ENCODE peak calls at places on chromosomes 7 and 10, in ten cellular contexts. M is naive thymus-derived CD4-positive, alpha-beta T cell; E is foreskin keratinocyte; H is fibroblast of lung; D is Panc1; A is IMR-90; I is stomach; P is thoracic aorta; L is mesendoderm; K is adrenal gland. X is an unnamed sample. For H3K4me1, the result is how much of the 10 kb centered on the place peaks cover.

GRCh38 chr7:98165827-98166667 is 45.2 kb upstream of the BHLHA15 start:
- DNase-seq in I (peak), P (no peak), M (peak), H (peak), E (no peak), L (peak), K (peak), A (peak), D (no peak), X (peak)

GRCh38 chr10:128792426-128793140 is 666.4 kb upstream of the MKI67 start:
- DNase-seq in D (no peak), P (no peak), K (no peak), I (no peak), A (no peak), M (no peak), E (no peak), L (no peak), H (no peak), X (no peak)

GRCh38 chr10:102279104-102279503 is 33.8 kb downstream of the GBF1 start:
- DNase-seq in P (no peak), A (no peak), I (no peak), H (no peak), L (no peak), K (no peak), E (no peak), D (no peak), M (no peak), X (no peak)

GRCh38 chr7:28041508-28042314 is 138.9 kb downstream of the JAZF1 start:
- DNase-seq in D (no peak), E (peak), P (no peak), L (no peak), K (no peak), I (no peak), A (peak), M (no peak), H (peak), X (no peak)

GRCh38 chr7:55441668-55442305 is 76.7 kb downstream of the LANCL2 start:
- DNase-seq in E (no peak), M (no peak), A (peak), P (no peak), H (peak), I (no peak), L (no peak), D (no peak), K (no peak), X (no peak)

GRCh38 chr10:97633921-97634320 is 621 bp upstream of the MORN4 start:
- DNase-seq in D (no peak), H (no peak), P (no peak), M (no peak), K (no peak), L (peak), E (no peak), A (no peak), I (no peak), X (peak)

GRCh38 chr10:21317902-21318301 is 207.6 kb downstream of the SKIDA1 start:
- DNase-seq in D (no peak), A (peak), M (no peak), E (no peak), I (no peak), K (no peak), H (peak), P (no peak), L (no peak), X (no peak)

GRCh38 chr10:90960355-90960814 is 39.5 kb upstream of the ANKRD1 start:
- DNase-seq in I (no peak), H (peak), M (no peak), L (peak), D (no peak), P (no peak), E (peak), K (peak), A (peak), X (no peak)

GRCh38 chr10:64468219-64468618 is 947.0 kb downstream of the REEP3 start:
- DNase-seq in H (no peak), L (no peak), P (no peak), I (no peak), A (no peak), K (no peak), D (no peak), E (no peak), M (no peak), X (no peak)

GRCh38 chr10:93837783-93838677 is 55.7 kb upstream of the SLC35G1 start:
- DNase-seq in P (no peak), H (no peak), M (no peak), I (no peak), E (no peak), D (no peak), K (peak), A (no peak), L (no peak), X (no peak)

GRCh38 chr7:151400626-151401315 is 9.1 kb downstream of the WDR86 start:
- DNase-seq in E (peak), D (no peak), L (peak), P (no peak), K (no peak), M (no peak), H (no peak), A (no peak), I (no peak), X (peak)

GRCh38 chr10:122306282-122306681 is 35.2 kb downstream of the BTBD16 start:
- DNase-seq in E (no peak), P (no peak), A (no peak), D (no peak), K (no peak), I (no peak), M (no peak), H (no peak), L (no peak), X (no peak)

GRCh38 chr10:118017850-118018249 is 28.9 kb downstream of the RAB11FIP2 start:
- DNase-seq in A (no peak), L (peak), E (no peak), H (no peak), D (no peak), K (no peak), M (no peak), P (no peak), I (no peak), X (no peak)

GRCh38 chr7:1829111-1829510 is 159.0 kb downstream of the ELFN1 start:
- DNase-seq in D (no peak), A (no peak), P (no peak), K (no peak), E (no peak), I (no peak), H (no peak), L (no peak), M (no peak), X (peak)

GRCh38 chr10:78408671-78409472 is 375.2 kb downstream of the RPS24 start:
- DNase-seq in P (peak), A (peak), E (no peak), H (peak), M (no peak), L (peak), D (no peak), I (peak), K (peak), X (no peak)

GRCh38 chr7:22110227-22110839 is 164.6 kb upstream of the CDCA7L start:
- DNase-seq in H (peak), L (peak), D (peak), P (no peak), E (peak), M (peak), I (peak), K (peak), A (peak), X (peak)

GRCh38 chr7:157140118-157140905 is 1.6 kb downstream of the UBE3C start:
- DNase-seq in H (no peak), A (no peak), I (no peak), L (no peak), E (no peak), P (no peak), K (no peak), D (no peak), M (peak), X (no peak)

GRCh38 chr7:75691793-75692543 is 46.8 kb downstream of the HIP1 start:
- DNase-seq in E (no peak), P (no peak), H (no peak), K (no peak), I (no peak), D (no peak), M (no peak), A (no peak), L (no peak), X (no peak)

GRCh38 chr7:127396184-127396583 is 3.7 kb upstream of the ZNF800 start:
- DNase-seq in P (no peak), L (peak), H (peak), K (peak), I (no peak), E (no peak), D (no peak), A (no peak), M (no peak), X (no peak)

GRCh38 chr10:31100662-31101061 is 69.0 kb upstream of the ZNF438 start:
- DNase-seq in K (no peak), L (no peak), M (no peak), H (no peak), A (no peak), P (no peak), I (no peak), E (no peak), D (no peak), X (no peak)
- H3K4me1 ChIP-seq in K (under half), L (under half), M (under half), H (under half), A (under half), P (under half), I (under half), E (under half), D (under half), X (under half)

GRCh38 chr7:137328389-137329120 is 15.0 kb downstream of the PTN start:
- DNase-seq in A (peak), E (no peak), L (no peak), H (peak), K (no peak), P (no peak), D (no peak), M (no peak), I (no peak), X (no peak)
- H3K27ac ChIP-seq in A (no peak), E (no peak), L (no peak), H (no peak), K (no peak), P (no peak), D (no peak), M (no peak), I (no peak), X (no peak)

GRCh38 chr10:13118784-13119133 is 18.8 kb downstream of the OPTN start:
- DNase-seq in M (no peak), I (no peak), D (no peak), L (no peak), K (no peak), A (no peak), P (no peak), H (no peak), E (no peak), X (no peak)

GRCh38 chr10:13117842-13118783 is 18.1 kb downstream of the OPTN start:
- DNase-seq in P (no peak), E (no peak), L (no peak), M (no peak), K (no peak), D (no peak), A (no peak), H (no peak), I (no peak), X (no peak)

GRCh38 chr10:13115832-13116793 is 16.1 kb downstream of the OPTN start:
- DNase-seq in K (peak), M (no peak), I (no peak), D (no peak), P (no peak), L (no peak), H (no peak), A (no peak), E (no peak), X (peak)

GRCh38 chr10:13120786-13121499 is 21.0 kb downstream of the OPTN start:
- DNase-seq in I (no peak), K (no peak), D (no peak), H (peak), M (no peak), P (no peak), A (no peak), E (no peak), L (peak), X (no peak)

GRCh38 chr10:13121500-13121854 is 21.5 kb downstream of the OPTN start:
- DNase-seq in E (no peak), I (no peak), A (no peak), P (no peak), K (no peak), H (no peak), D (no peak), M (no peak), L (peak), X (no peak)
- H3K4me1 ChIP-seq in E (under half), I (under half), A (under half), P (under half), K (under half), H (under half), D (under half), M (under half), L (under half), X (under half)

GRCh38 chr7:32535303-32535702 is 40.0 kb downstream of the AVL9 start:
- DNase-seq in D (no peak), I (no peak), M (no peak), H (no peak), E (no peak), L (no peak), P (no peak), A (no peak), K (no peak), X (no peak)

GRCh38 chr7:32533313-32534024 is 38.2 kb downstream of the AVL9 start:
- DNase-seq in H (peak), L (no peak), P (no peak), D (no peak), A (peak), I (no peak), E (no peak), K (no peak), M (no peak), X (no peak)

GRCh38 chr7:32532716-32533115 is 37.4 kb downstream of the AVL9 start:
- DNase-seq in M (no peak), L (no peak), E (no peak), H (no peak), A (no peak), I (no peak), K (no peak), P (no peak), D (no peak), X (no peak)

GRCh38 chr7:32532086-32532485 is 36.8 kb downstream of the AVL9 start:
- DNase-seq in K (no peak), P (no peak), M (no peak), H (no peak), D (no peak), L (no peak), E (no peak), I (no peak), A (no peak), X (no peak)

GRCh38 chr7:32531402-32531801 is 36.1 kb downstream of the AVL9 start:
- DNase-seq in H (no peak), A (no peak), D (no peak), I (no peak), M (no peak), L (no peak), P (no peak), K (no peak), E (no peak), X (no peak)
- H3K27ac ChIP-seq in H (no peak), A (no peak), D (no peak), I (no peak), M (no peak), L (no peak), P (no peak), K (no peak), E (no peak), X (no peak)

GRCh38 chr10:49327036-49327813 is 28.3 kb downstream of the C10orf71 start:
- DNase-seq in K (no peak), I (peak), P (no peak), D (no peak), E (no peak), M (no peak), L (peak), H (no peak), A (no peak), X (no peak)
- H3K4me1 ChIP-seq in K (under half), I (under half), P (under half), D (under half), E (under half), M (under half), L (under half), H (under half), A (under half), X (under half)

DNA sequence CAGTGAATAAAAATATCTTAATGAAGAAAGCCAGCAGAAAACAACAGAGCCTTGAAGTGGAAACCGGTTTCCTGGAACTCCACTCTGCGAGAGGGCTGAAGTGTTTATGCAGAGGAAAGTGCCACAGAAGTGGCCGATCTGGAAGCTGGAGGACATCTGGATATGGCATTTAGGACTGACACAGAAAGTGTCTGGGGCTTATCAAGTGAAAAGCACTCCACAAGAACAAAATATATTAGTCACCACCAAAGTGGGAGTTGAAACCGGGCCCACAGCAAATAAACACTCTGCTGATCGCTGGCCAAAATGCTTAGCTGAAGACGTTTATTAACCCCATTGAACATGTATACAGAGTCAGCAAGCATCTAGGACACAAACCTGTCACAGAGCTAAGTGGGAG is 7.8 kb downstream of the NOD1 start:
- DNase-seq in I (no peak), L (no peak), M (no peak), D (no peak), H (peak), P (peak), K (peak), E (no peak), A (peak), X (no peak)
- H3K27ac ChIP-seq in I (peak), L (no peak), M (no peak), D (no peak), H (peak), P (peak), K (peak), E (no peak), A (peak), X (peak)

GRCh38 chr7:134907639-134908038 is 78.7 kb upstream of the AGBL3 start:
- DNase-seq in A (no peak), E (no peak), P (no peak), M (no peak), D (no peak), H (no peak), I (no peak), K (no peak), L (no peak), X (no peak)
- H3K4me1 ChIP-seq in A (under half), E (under half), P (half or more), M (under half), D (under half), H (under half), I (under half), K (under half), L (under half), X (under half)

GRCh38 chr10:2895616-2896196 is 171.6 kb upstream of the PFKP start:
- DNase-seq in H (no peak), L (no peak), D (no peak), I (no peak), K (no peak), M (no peak), P (no peak), E (no peak), A (no peak), X (no peak)

GRCh38 chr10:2891770-2892124 is 175.6 kb upstream of the PFKP start:
- DNase-seq in E (no peak), K (no peak), P (no peak), I (no peak), A (no peak), M (no peak), L (no peak), H (no peak), D (no peak), X (no peak)

GRCh38 chr10:2891073-2891769 is 176.1 kb upstream of the PFKP start:
- DNase-seq in L (peak), I (no peak), M (no peak), P (no peak), K (no peak), D (no peak), H (no peak), A (no peak), E (no peak), X (no peak)

GRCh38 chr10:2893991-2894390 is 173.4 kb upstream of the PFKP start:
- DNase-seq in P (no peak), D (no peak), I (no peak), K (no peak), E (no peak), A (no peak), H (no peak), M (no peak), L (no peak), X (no peak)

GRCh38 chr10:2893446-2893845 is 173.9 kb upstream of the PFKP start:
- DNase-seq in E (no peak), D (no peak), P (no peak), I (no peak), K (no peak), L (no peak), H (no peak), M (no peak), A (no peak), X (no peak)
- H3K27ac ChIP-seq in E (no peak), D (no peak), P (no peak), I (no peak), K (no peak), L (no peak), H (no peak), M (no peak), A (no peak), X (no peak)

GRCh38 chr7:142791502-142791901 is 20.7 kb downstream of the PRSS2 start:
- DNase-seq in P (no peak), I (no peak), M (no peak), D (no peak), E (no peak), A (no peak), L (no peak), K (no peak), H (no peak), X (no peak)

GRCh38 chr7:142792129-142792528 is 21.4 kb downstream of the PRSS2 start:
- DNase-seq in P (no peak), I (no peak), M (peak), K (no peak), L (no peak), H (no peak), D (no peak), E (no peak), A (no peak), X (no peak)

GRCh38 chr7:142795339-142795863 is 24.6 kb downstream of the PRSS2 start:
- DNase-seq in A (no peak), K (no peak), P (no peak), I (no peak), L (peak), H (no peak), E (no peak), M (peak), D (no peak), X (peak)

GRCh38 chr7:142792593-142792992 is 21.8 kb downstream of the PRSS2 start:
- DNase-seq in H (no peak), M (peak), K (no peak), E (no peak), D (no peak), L (no peak), A (no peak), P (no peak), I (no peak), X (no peak)

DNA sequence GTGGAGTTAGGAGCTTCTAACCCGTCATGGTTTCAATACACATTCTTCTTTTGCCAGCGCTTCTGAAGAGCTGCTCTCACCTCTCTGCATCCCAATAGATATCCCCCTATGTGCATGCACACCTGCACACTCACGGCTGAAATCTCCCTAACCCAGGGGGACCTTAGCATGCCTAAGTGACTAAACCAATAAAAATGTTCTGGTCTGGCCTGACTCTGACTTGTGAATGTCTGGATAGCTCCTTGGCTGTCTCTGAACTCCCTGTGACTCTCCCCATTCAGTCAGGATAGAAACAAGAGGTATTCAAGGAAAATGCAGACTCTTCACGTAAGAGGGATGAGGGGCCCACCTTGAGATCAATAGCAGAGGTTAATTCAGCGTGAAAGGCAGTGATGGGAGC is 22.4 kb downstream of the PRSS2 start:
- DNase-seq in A (no peak), L (no peak), H (no peak), D (no peak), I (no peak), M (no peak), K (no peak), P (no peak), E (no peak), X (no peak)
- H3K4me1 ChIP-seq in A (under half), L (under half), H (under half), D (under half), I (under half), M (under half), K (under half), P (under half), E (under half), X (under half)